ENCODE peak calls at places on chromosomes 12 and 14, in six cellular contexts. M is HepG2, O is H1, F is SK-N-SH, D is GM12878, S is HL-60. L is an unnamed sample.

GRCh38 chr12:101051901-101052550 is 158.0 kb downstream of the SLC5A8 start:
- DNase-seq in M (peak; percentile 88), O (no peak), F (peak; percentile 5), D (no peak), S (no peak), L (no peak)

GRCh38 chr12:42236017-42236416 is 2.0 kb downstream of the YAF2 start:
- DNase-seq in M (no peak), O (no peak), F (no peak), D (no peak), S (no peak), L (no peak)

GRCh38 chr14:76961631-76962302 is 66.7 kb downstream of the IRF2BPL start:
- DNase-seq in M (peak; percentile 94), O (peak; percentile 94), F (no peak), D (peak; percentile 100), S (peak; percentile 86), L (peak; percentile 78)

GRCh38 chr12:103455020-103455763 is 40.6 kb downstream of the C12orf42 start:
- DNase-seq in M (no peak), O (no peak), F (no peak), D (no peak), S (peak; percentile 6), L (no peak)

GRCh38 chr12:104733717-104734175 is 224.3 kb downstream of the SLC41A2 start:
- DNase-seq in M (peak; percentile 4), O (peak; percentile 79), F (peak; percentile 52), D (no peak), S (peak; percentile 21), L (peak; percentile 39)

GRCh38 chr12:24109381-24110039 is 160.0 kb upstream of the SOX5 start:
- DNase-seq in M (peak; percentile 17), O (no peak), F (peak; percentile 35), D (peak; percentile 37), S (no peak), L (peak; percentile 13)

GRCh38 chr12:130126023-130126432 is 36.2 kb upstream of the FZD10 start:
- DNase-seq in M (no peak), O (no peak), F (no peak), D (no peak), S (no peak), L (peak; percentile 13)

GRCh38 chr14:72700338-72701231 is 193.3 kb downstream of the DPF3 start:
- DNase-seq in M (no peak), O (no peak), F (no peak), D (no peak), S (no peak), L (no peak)

GRCh38 chr14:69395929-69396328 is 2.2 kb downstream of the ERH start:
- DNase-seq in M (no peak), O (no peak), F (no peak), D (no peak), S (no peak), L (no peak)

GRCh38 chr14:78902010-78902623 is 731.9 kb downstream of the NRXN3 start:
- DNase-seq in M (peak; percentile 8), O (peak; percentile 63), F (peak; percentile 7), D (no peak), S (peak; percentile 1), L (peak; percentile 5)

GRCh38 chr14:52067873-52068740 is 752 bp downstream of the NID2 start:
- DNase-seq in M (no peak), O (peak; percentile 77), F (peak; percentile 62), D (no peak), S (no peak), L (no peak)

GRCh38 chr12:12019881-12020280 is 50.9 kb upstream of the BCL2L14 start:
- DNase-seq in M (no peak), O (peak; percentile 14), F (no peak), D (no peak), S (no peak), L (no peak)

GRCh38 chr12:32285484-32285883 is 113.9 kb upstream of the FGD4 start:
- DNase-seq in M (no peak), O (no peak), F (no peak), D (no peak), S (no peak), L (no peak)

GRCh38 chr12:80837342-80837978 is 100.3 kb downstream of the LIN7A start:
- DNase-seq in M (peak; percentile 61), O (no peak), F (peak; percentile 17), D (no peak), S (peak; percentile 5), L (peak; percentile 7)
- TF ChIP-seq GABPA in M (no peak), O (no peak), F (no peak), D (no peak), S (no peak), L (no peak)

DNA sequence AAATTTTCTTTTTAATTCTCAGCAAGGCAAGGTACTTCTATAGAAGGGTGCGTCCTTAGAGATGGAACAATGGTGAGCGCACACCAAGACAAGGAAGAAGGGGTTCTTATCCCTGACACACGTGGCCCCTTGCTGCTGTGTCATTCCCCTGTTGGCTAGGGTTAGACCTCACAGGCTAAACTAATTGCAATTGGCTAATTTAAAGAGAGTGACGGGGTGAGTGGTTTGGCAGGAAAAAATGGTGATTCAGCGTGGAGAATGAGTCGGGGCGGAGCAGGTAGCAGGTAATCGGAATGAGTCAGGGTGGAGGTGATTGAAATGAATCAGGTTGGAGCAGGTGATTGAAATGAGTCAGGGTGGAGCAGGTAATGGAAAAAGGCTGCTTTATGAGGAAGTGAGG is 36.3 kb upstream of the HECTD1 start:
- DNase-seq in M (no peak), O (no peak), F (no peak), D (no peak), S (no peak), L (no peak)
- TF ChIP-seq GABPA in M (no peak), O (no peak), F (no peak), D (no peak), S (no peak), L (no peak)

GRCh38 chr14:94120667-94121335 is 8.6 kb downstream of the IFI27L2 start:
- DNase-seq in M (no peak), O (no peak), F (no peak), D (no peak), S (no peak), L (no peak)
- TF ChIP-seq GABPA in M (no peak), O (no peak), F (no peak), D (no peak), S (no peak), L (no peak)

GRCh38 chr14:99173086-99173485 is 98.9 kb downstream of the BCL11B start:
- DNase-seq in M (no peak), O (peak; percentile 40), F (no peak), D (no peak), S (no peak), L (no peak)
- TF ChIP-seq GABPA in M (no peak), O (no peak), F (no peak), D (no peak), S (no peak), L (no peak)

DNA sequence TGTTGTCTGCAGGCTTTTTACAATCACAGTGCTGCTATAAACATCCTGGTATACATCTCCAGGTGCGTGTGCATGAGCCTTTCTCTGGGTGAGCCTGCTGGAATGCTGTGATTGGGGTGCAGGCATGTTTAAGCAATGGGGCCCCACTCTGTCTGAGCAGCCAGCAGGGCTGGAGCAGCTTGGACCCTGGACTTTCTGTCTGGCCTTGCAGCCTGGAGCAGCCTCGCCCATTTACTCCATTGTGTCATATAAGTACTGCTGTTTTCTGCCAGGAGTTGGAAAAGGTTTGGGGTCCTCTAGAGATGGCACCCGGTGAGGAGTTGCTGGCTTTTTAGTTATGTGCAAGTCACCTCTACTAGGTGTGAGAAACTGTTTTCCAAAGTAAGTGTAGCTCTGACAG is 199.0 kb downstream of the KIF26A start:
- DNase-seq in M (no peak), O (no peak), F (no peak), D (no peak), S (no peak), L (no peak)
- TF ChIP-seq GABPA in M (no peak), O (no peak), F (no peak), D (no peak), S (no peak), L (no peak)

GRCh38 chr14:92494512-92494911 is 19.1 kb upstream of the RIN3 start:
- DNase-seq in M (no peak), O (no peak), F (no peak), D (peak; percentile 39), S (peak; percentile 49), L (no peak)
- TF ChIP-seq GABPA in M (no peak), O (no peak), F (no peak), D (no peak), S (no peak), L (no peak)

GRCh38 chr12:75705749-75706719 is 194.6 kb upstream of the KRR1 start:
- DNase-seq in M (no peak), O (no peak), F (peak; percentile 66), D (no peak), S (no peak), L (peak; percentile 40)
- TF ChIP-seq GABPA in M (no peak), O (no peak), F (no peak), D (no peak), S (no peak), L (no peak)

GRCh38 chr12:47838286-47838931 is 18.7 kb upstream of the HDAC7 start:
- DNase-seq in M (peak; percentile 26), O (no peak), F (peak; percentile 82), D (no peak), S (peak; percentile 24), L (peak; percentile 78)
- TF ChIP-seq GABPA in M (no peak), O (no peak), F (no peak), D (no peak), S (no peak), L (no peak)

DNA sequence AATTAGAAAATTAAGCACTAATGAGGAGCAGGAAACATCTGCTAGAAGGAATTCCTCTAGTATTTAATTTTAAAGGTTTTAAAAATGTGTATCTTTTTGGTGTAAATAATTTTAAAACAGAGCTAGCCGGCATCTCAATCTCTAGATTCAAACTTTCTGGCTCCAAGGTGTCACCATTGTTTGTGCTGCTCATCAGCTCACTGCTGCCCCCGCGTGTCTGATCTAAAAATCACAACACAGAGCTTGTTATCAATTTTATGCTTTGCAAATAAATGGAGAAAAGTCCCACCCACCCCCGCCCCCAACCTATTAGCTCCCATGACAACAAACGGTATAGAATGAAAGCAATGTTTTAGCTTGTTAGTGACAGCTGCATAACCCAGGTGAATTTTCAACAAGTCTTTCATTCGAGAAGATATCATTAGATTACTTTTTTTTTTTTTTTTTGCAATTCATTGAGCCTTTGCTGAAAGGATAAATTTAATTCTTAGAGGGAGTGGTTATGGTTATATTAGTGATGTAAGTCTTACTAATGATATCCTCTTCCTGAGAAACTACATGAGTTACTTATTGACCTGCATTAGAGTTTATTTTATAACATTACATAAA is 11.3 kb upstream of the ABHD12B start:
- DNase-seq in M (peak; percentile 66), O (peak; percentile 94), F (peak; percentile 82), D (peak; percentile 50), S (peak; percentile 82), L (peak; percentile 67)
- TF ChIP-seq GABPA in M (no peak), O (no peak), F (peak; percentile 21), D (no peak), S (no peak), L (no peak)

GRCh38 chr12:94401326-94401725 is 58.3 kb downstream of the CEP83 start:
- DNase-seq in M (no peak), O (no peak), F (no peak), D (no peak), S (no peak), L (no peak)

GRCh38 chr12:94404854-94405253 is 54.8 kb downstream of the CEP83 start:
- DNase-seq in M (no peak), O (no peak), F (no peak), D (no peak), S (no peak), L (no peak)

GRCh38 chr12:94405378-94406116 is 54.1 kb downstream of the CEP83 start:
- DNase-seq in M (no peak), O (no peak), F (no peak), D (peak; percentile 47), S (no peak), L (no peak)
- TF ChIP-seq GABPA in M (no peak), O (no peak), F (no peak), D (no peak), S (no peak), L (no peak)

L was measured in K562.